ENCODE peak calls at places on chromosomes 7 and 10, in eight cellular contexts. H is Kasumi-1; D is NCI-H446; E is CD4-positive, alpha-beta memory T cell; S is A673; L is pons; X is anterior cingulate cortex; R is fibroblast of lung. F is an unnamed sample.

GRCh38 chr10:31374146-31374696 is 55.2 kb downstream of the ZEB1 start:
- DNase-seq in E (no peak), S (no peak), L (no peak), D (peak; percentile 27), H (no peak), X (no peak), R (peak; percentile 43), F (no peak)

GRCh38 chr7:44431091-44431608 is 59.3 kb downstream of the NUDCD3 start:
- DNase-seq in D (no peak), X (peak; percentile 75), S (no peak), H (no peak), E (no peak), L (no peak), R (peak; percentile 30), F (peak; percentile 20)

GRCh38 chr10:27998178-27998953 is 513 bp downstream of the ODAD2 start:
- DNase-seq in H (no peak), S (peak; percentile 31), R (peak; percentile 48), L (no peak), X (no peak), E (peak; percentile 11), D (no peak), F (no peak)

GRCh38 chr7:137572071-137572784 is 228.7 kb upstream of the PTN start:
- DNase-seq in L (no peak), R (peak; percentile 60), H (no peak), S (no peak), E (no peak), D (no peak), X (no peak), F (no peak)

GRCh38 chr7:2952316-2952715 is 91.4 kb downstream of the CARD11 start:
- DNase-seq in E (no peak), R (no peak), D (no peak), X (no peak), H (no peak), L (no peak), S (no peak), F (no peak)

GRCh38 chr7:112143567-112143966 is 62.6 kb downstream of the DOCK4 start:
- DNase-seq in X (no peak), D (peak; percentile 77), E (no peak), R (peak; percentile 96), L (no peak), S (no peak), H (no peak), F (no peak)

GRCh38 chr10:17222329-17222728 is 5.7 kb upstream of the VIM start:
- DNase-seq in E (no peak), S (no peak), H (no peak), L (no peak), D (no peak), X (no peak), R (peak; percentile 47), F (no peak)

GRCh38 chr7:132838313-132838712 is 243.6 kb downstream of the CHCHD3 start:
- DNase-seq in R (no peak), H (no peak), L (no peak), X (no peak), S (no peak), E (no peak), D (no peak), F (no peak)